ENCODE peak calls at places on chromosomes 16 and 17, in five cellular contexts. Z is Peyer's patch, S is foreskin keratinocyte, K is breast epithelium, N is cardiac muscle cell. U is an unnamed sample.

GRCh38 chr17:2399572-2400473 is 1.0 kb downstream of the MNT start:
- DNase-seq in S (peak; percentile 95), N (peak; percentile 97), Z (peak; percentile 96), K (peak; percentile 97), U (peak; percentile 88)

GRCh38 chr16:51155901-51156810 is 5.1 kb upstream of the SALL1 start:
- DNase-seq in S (peak; percentile 11), Z (no peak), K (no peak), N (peak; percentile 62), U (no peak)

GRCh38 chr16:68365167-68365817 is 54.5 kb downstream of the PRMT7 start:
- DNase-seq in N (no peak), S (no peak), K (no peak), Z (peak; percentile 41), U (no peak)

GRCh38 chr16:85426806-85427205 is 186.3 kb upstream of the GSE1 start:
- DNase-seq in Z (no peak), K (no peak), S (no peak), N (no peak), U (no peak)

GRCh38 chr17:12927541-12928425 is 90.0 kb downstream of the ELAC2 start:
- DNase-seq in N (no peak), Z (no peak), K (no peak), S (no peak), U (no peak)

GRCh38 chr17:49996495-49997255 is 1.7 kb upstream of the DLX3 start:
- DNase-seq in S (no peak), Z (peak; percentile 26), K (no peak), N (peak; percentile 80), U (no peak)

GRCh38 chr17:78325076-78325712 is 34.7 kb downstream of the SOCS3 start:
- DNase-seq in N (no peak), S (no peak), Z (no peak), K (no peak), U (no peak)

GRCh38 chr16:79712273-79712672 is 111.7 kb upstream of the MAF start:
- DNase-seq in N (no peak), K (no peak), S (no peak), Z (no peak), U (no peak)

GRCh38 chr16:27378871-27379580 is 22.9 kb upstream of the IL21R start:
- DNase-seq in N (no peak), Z (no peak), S (no peak), K (no peak), U (no peak)

GRCh38 chr17:67035131-67036083 is 8.9 kb upstream of the CACNG1 start:
- DNase-seq in S (no peak), Z (no peak), K (no peak), N (no peak), U (no peak)

GRCh38 chr16:82655315-82655714 is 28.5 kb downstream of the CDH13 start:
- DNase-seq in K (no peak), S (peak; percentile 45), Z (peak; percentile 65), N (no peak), U (no peak)

GRCh38 chr16:73253922-73254480 is 206.1 kb upstream of the ZFHX3 start:
- DNase-seq in K (no peak), N (no peak), S (no peak), Z (no peak), U (no peak)

GRCh38 chr17:15380447-15380846 is 39.0 kb upstream of the TEKT3 start:
- DNase-seq in Z (no peak), K (no peak), S (no peak), N (no peak), U (no peak)

GRCh38 chr17:32596666-32597065 is 109.9 kb downstream of the CDK5R1 start:
- DNase-seq in K (no peak), Z (no peak), N (no peak), S (no peak), U (no peak)

GRCh38 chr17:40547079-40547784 is 18.0 kb downstream of the CCR7 start:
- DNase-seq in S (peak; percentile 95), N (no peak), K (peak; percentile 88), Z (peak; percentile 84), U (no peak)

GRCh38 chr16:21272253-21272652 is 5.8 kb downstream of the CRYM start:
- DNase-seq in K (no peak), N (no peak), Z (no peak), S (no peak), U (no peak)

GRCh38 chr17:35900693-35901487 is 20.7 kb upstream of the CCL5 start:
- DNase-seq in K (no peak), S (peak; percentile 64), N (peak; percentile 3), Z (no peak), U (no peak)

GRCh38 chr16:4570688-4571321 is 14.7 kb downstream of the C16orf96 start:
- DNase-seq in N (no peak), K (no peak), S (no peak), Z (no peak), U (no peak)

GRCh38 chr17:77332034-77332971 is 191.5 kb downstream of the SEC14L1 start:
- DNase-seq in K (peak; percentile 35), S (no peak), Z (peak; percentile 69), N (no peak), U (no peak)

GRCh38 chr16:53043986-53044571 is 8.6 kb downstream of the CHD9NB start:
- DNase-seq in S (peak; percentile 33), K (peak; percentile 64), Z (no peak), N (no peak), U (no peak)

GRCh38 chr16:29656688-29657523 is 6.1 kb upstream of the SPN start:
- DNase-seq in S (no peak), Z (no peak), K (no peak), N (no peak), U (no peak)

GRCh38 chr17:7591596-7591995 is 1.7 kb upstream of the SOX15 start:
- DNase-seq in K (no peak), Z (no peak), S (no peak), N (no peak), U (no peak)

GRCh38 chr17:47838636-47839035 is 2.4 kb downstream of the SCRN2 start:
- DNase-seq in S (no peak), Z (no peak), K (no peak), N (no peak), U (no peak)

GRCh38 chr16:12925026-12925425 is 23.6 kb downstream of the SHISA9 start:
- DNase-seq in N (no peak), K (no peak), S (no peak), Z (no peak), U (no peak)

GRCh38 chr17:30556374-30557332 is 79.4 kb downstream of the GOSR1 start:
- DNase-seq in Z (no peak), K (no peak), S (no peak), N (no peak), U (no peak)

GRCh38 chr17:50565559-50566350 is 5.2 kb downstream of the CACNA1G start:
- DNase-seq in K (no peak), N (no peak), S (no peak), Z (no peak), U (no peak)

GRCh38 chr16:15507299-15507958 is 73.0 kb downstream of the BMERB1 start:
- DNase-seq in S (peak; percentile 36), K (peak; percentile 61), Z (no peak), N (no peak), U (no peak)

GRCh38 chr16:9647981-9648701 is 534.1 kb downstream of the GRIN2A start:
- DNase-seq in S (peak; percentile 1), K (no peak), Z (no peak), N (peak; percentile 51), U (no peak)

GRCh38 chr17:78781339-78782304 is at the start of gene CYTH1:
- DNase-seq in S (no peak), Z (peak; percentile 55), K (no peak), N (peak; percentile 60), U (no peak)

GRCh38 chr17:63774982-63775290 is 966 bp downstream of the DDX42 start:
- DNase-seq in N (no peak), K (no peak), Z (no peak), S (no peak), U (no peak)

GRCh38 chr17:63772801-63773271 is 561 bp downstream of the CCDC47 start:
- DNase-seq in Z (no peak), S (peak; percentile 45), K (no peak), N (peak; percentile 30), U (no peak)

GRCh38 chr17:63775420-63775819 is 1.4 kb downstream of the DDX42 start:
- DNase-seq in Z (no peak), S (no peak), K (no peak), N (no peak), U (no peak)

GRCh38 chr17:63773272-63774140 is at the start of gene CCDC47:
- DNase-seq in K (peak; percentile 99), N (peak; percentile 99), Z (peak; percentile 97), S (peak; percentile 99), U (peak; percentile 82)

GRCh38 chr17:63774141-63774981 is at the start of gene DDX42:
- DNase-seq in S (no peak), K (peak; percentile 83), Z (peak; percentile 39), N (peak; percentile 77), U (peak; percentile 66)
- TF ChIP-seq CTCF in S (peak; percentile 19), K (peak; percentile 7), Z (peak; percentile 20), N (peak; percentile 29), U (no peak)

GRCh38 chr17:27797390-27798091 is 2.8 kb downstream of the NOS2 start:
- DNase-seq in Z (no peak), K (no peak), S (no peak), N (no peak), U (no peak)
- TF ChIP-seq CTCF in Z (no peak), K (no peak), S (peak; percentile 18), N (no peak), U (no peak)

GRCh38 chr16:46947900-46948547 is 25.4 kb downstream of the DNAJA2 start:
- DNase-seq in Z (no peak), N (peak; percentile 58), S (no peak), K (no peak), U (no peak)
- TF ChIP-seq CTCF in Z (peak; percentile 39), N (peak; percentile 59), S (peak; percentile 81), K (peak; percentile 10), U (no peak)

GRCh38 chr17:59790936-59791335 is 83.5 kb downstream of the VMP1 start:
- DNase-seq in K (no peak), Z (no peak), N (no peak), S (no peak), U (no peak)

GRCh38 chr17:59785091-59785799 is 77.8 kb downstream of the VMP1 start:
- DNase-seq in Z (no peak), S (no peak), K (no peak), N (no peak), U (no peak)

GRCh38 chr17:59783221-59784016 is 76.0 kb downstream of the VMP1 start:
- DNase-seq in N (no peak), Z (no peak), S (peak; percentile 89), K (no peak), U (no peak)

GRCh38 chr17:59786213-59786535 is 78.7 kb downstream of the VMP1 start:
- DNase-seq in K (no peak), S (no peak), N (no peak), Z (no peak), U (no peak)

DNA sequence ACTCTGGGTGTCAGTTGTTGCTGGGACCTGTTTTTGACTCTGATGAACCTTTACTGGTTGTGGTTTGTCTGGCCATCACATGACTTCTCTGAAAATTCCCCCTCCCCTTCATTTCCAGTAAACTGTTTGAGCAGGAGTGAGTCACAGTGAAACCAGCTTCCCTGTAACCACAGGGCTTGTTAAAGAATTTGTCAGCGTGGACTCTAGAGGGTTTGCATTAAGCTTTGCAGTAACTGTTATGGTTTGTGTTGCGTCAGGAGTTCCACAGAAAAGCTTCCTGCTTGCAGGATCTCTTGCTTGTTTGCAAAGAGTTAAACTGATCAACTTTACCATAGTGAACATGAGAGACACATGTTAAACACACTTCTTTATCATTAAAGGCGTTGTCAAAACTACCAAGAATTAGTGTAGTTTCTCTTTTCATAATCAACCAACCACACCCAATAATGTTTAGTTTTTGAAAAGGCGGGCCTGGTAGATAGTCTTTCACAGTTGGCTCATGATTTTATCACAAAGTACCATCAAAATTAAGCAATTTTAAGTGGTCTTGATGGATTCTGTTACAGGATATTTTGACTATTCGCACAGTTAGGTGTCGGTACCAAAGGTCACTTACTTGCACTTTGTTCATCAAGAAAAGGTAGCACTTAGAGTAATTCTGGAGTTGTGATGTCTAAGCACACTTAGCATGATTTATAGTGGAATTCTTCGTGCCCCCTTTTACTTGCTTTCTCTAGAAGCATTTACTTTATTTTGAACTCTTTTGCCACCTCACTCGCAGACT is 79.3 kb downstream of the VMP1 start:
- DNase-seq in Z (peak; percentile 69), K (peak; percentile 66), S (peak; percentile 100), N (peak; percentile 72), U (no peak)
- TF ChIP-seq CTCF in Z (no peak), K (no peak), S (peak; percentile 54), N (no peak), U (no peak)

U was measured in omental fat pad.